ENCODE peak calls at places on chromosome 1, in eight cellular contexts. U is NCI-H2081, M is neuronal stem cell, S is GM04504, E is NCI-H2171 treated with DMSO at 0.1 percent for 48 hours, Z is OCI-LY7, Y is choroid plexus epithelial cell, A is amygdala. P is an unnamed sample.

GRCh38 chr1:30965914-30966313 is 57.4 kb upstream of the SDC3 start:
- DNase-seq in M (no peak), A (no peak), Y (no peak), U (peak; percentile 19), S (no peak), Z (no peak), E (peak; percentile 57), P (no peak)

GRCh38 chr1:37028981-37029617 is 5.2 kb downstream of the GRIK3 start:
- DNase-seq in S (no peak), E (no peak), M (no peak), Z (peak; percentile 95), A (no peak), U (no peak), Y (no peak), P (no peak)

GRCh38 chr1:218480137-218480536 is 135.0 kb downstream of the TGFB2 start:
- DNase-seq in A (no peak), E (no peak), U (no peak), Z (no peak), M (no peak), S (peak; percentile 74), Y (peak; percentile 97), P (no peak)

GRCh38 chr1:229988534-229988933 is 78.5 kb upstream of the GALNT2 start:
- DNase-seq in Z (no peak), Y (no peak), M (no peak), U (no peak), E (no peak), S (no peak), A (no peak), P (no peak)

GRCh38 chr1:112614460-112615065 is 4.4 kb downstream of the ST7L start:
- DNase-seq in Y (peak; percentile 82), U (peak; percentile 4), S (no peak), A (no peak), M (no peak), E (peak; percentile 45), Z (peak; percentile 54), P (no peak)

GRCh38 chr1:184590163-184590750 is 164.4 kb downstream of the EDEM3 start:
- DNase-seq in U (no peak), M (no peak), E (no peak), Y (no peak), Z (no peak), A (no peak), S (no peak), P (no peak)

GRCh38 chr1:229148041-229148671 is 122.8 kb upstream of the RAB4A start:
- DNase-seq in S (no peak), Y (peak; percentile 30), A (no peak), Z (no peak), M (no peak), U (peak; percentile 82), E (peak; percentile 89), P (peak; percentile 96)

GRCh38 chr1:33893147-33893830 is 29.4 kb downstream of the HMGB4 start:
- DNase-seq in E (no peak), S (peak; percentile 30), Z (no peak), A (no peak), M (no peak), Y (peak; percentile 1), U (no peak), P (no peak)

GRCh38 chr1:53450225-53450624 is 9.0 kb upstream of the DMRTB1 start:
- DNase-seq in U (no peak), M (no peak), S (no peak), E (no peak), Y (no peak), Z (no peak), A (no peak), P (no peak)

GRCh38 chr1:93919780-93920179 is 10.6 kb upstream of the GCLM start:
- DNase-seq in A (no peak), E (peak; percentile 46), Y (no peak), Z (no peak), S (no peak), U (peak; percentile 2), M (no peak), P (no peak)

GRCh38 chr1:224641030-224641429 is 24.9 kb downstream of the CNIH3 start:
- DNase-seq in U (no peak), A (no peak), Z (peak; percentile 20), E (peak; percentile 83), S (no peak), M (no peak), Y (no peak), P (no peak)

GRCh38 chr1:106700151-106700550 is 356.3 kb upstream of the PRMT6 start:
- DNase-seq in M (no peak), E (no peak), S (peak; percentile 79), U (no peak), Y (no peak), Z (no peak), A (no peak), P (no peak)

GRCh38 chr1:182726941-182727340 is 42.6 kb upstream of the RGS8 start:
- DNase-seq in M (no peak), Y (no peak), A (no peak), E (no peak), Z (no peak), U (no peak), S (no peak), P (no peak)

GRCh38 chr1:204763773-204764427 is 78.4 kb upstream of the LRRN2 start:
- DNase-seq in M (peak; percentile 55), Y (peak; percentile 74), U (peak; percentile 87), A (peak; percentile 16), Z (peak; percentile 83), E (no peak), S (peak; percentile 27), P (peak; percentile 45)

GRCh38 chr1:160428655-160429054 is 28.3 kb downstream of the VANGL2 start:
- DNase-seq in M (no peak), Y (peak; percentile 72), E (peak; percentile 42), S (peak; percentile 14), A (peak; percentile 28), Z (peak; percentile 81), U (peak; percentile 44), P (peak; percentile 35)

GRCh38 chr1:165069829-165070228 is 286.7 kb downstream of the LMX1A start:
- DNase-seq in S (no peak), M (no peak), E (no peak), Y (no peak), U (peak; percentile 77), Z (no peak), A (no peak), P (no peak)